ENCODE peak calls at places on chromosomes 1 and 21, in five cellular contexts. N is brain microvascular endothelial cell, J is fibroblast of lung, C is suprapubic skin, U is lung. Q is an unnamed sample.

GRCh38 chr1:193939585-193939984 is 753.2 kb upstream of the B3GALT2 start:
- DNase-seq in U (no peak), N (no peak), C (no peak), J (no peak), Q (no peak)

GRCh38 chr1:90768098-90768497 is 51.0 kb upstream of the BARHL2 start:
- DNase-seq in J (no peak), C (no peak), N (no peak), U (no peak), Q (no peak)

GRCh38 chr1:212186427-212187207 is 98.6 kb upstream of the PPP2R5A start:
- DNase-seq in U (no peak), J (no peak), N (no peak), C (no peak), Q (no peak)

GRCh38 chr1:10873189-10873588 is 76.7 kb upstream of the CASZ1 start:
- DNase-seq in J (no peak), U (no peak), N (no peak), C (no peak), Q (no peak)

GRCh38 chr21:36513430-36513829 is 33.5 kb upstream of the CLDN14 start:
- DNase-seq in U (no peak), C (no peak), J (no peak), N (no peak), Q (no peak)

GRCh38 chr1:198846506-198847010 is 207.7 kb downstream of the PTPRC start:
- DNase-seq in J (peak), C (no peak), N (no peak), U (no peak), Q (no peak)

GRCh38 chr1:218524986-218525385 is 179.8 kb downstream of the TGFB2 start:
- DNase-seq in N (no peak), C (no peak), J (no peak), U (no peak), Q (no peak)

GRCh38 chr21:44017601-44018000 is 5.5 kb downstream of the TRAPPC10 start:
- DNase-seq in N (no peak), U (no peak), C (no peak), J (no peak), Q (no peak)

GRCh38 chr1:86650065-86650464 is 54.3 kb upstream of the SH3GLB1 start:
- DNase-seq in U (no peak), N (no peak), C (no peak), J (no peak), Q (no peak)

GRCh38 chr1:46530791-46531409 is 20.5 kb downstream of the KNCN start:
- DNase-seq in N (no peak), J (no peak), C (peak), U (no peak), Q (no peak)

GRCh38 chr1:37448691-37449417 is 25.5 kb upstream of the ZC3H12A start:
- DNase-seq in C (no peak), U (no peak), J (no peak), N (no peak), Q (peak)

GRCh38 chr1:92536593-92537332 is 50.0 kb upstream of the GFI1 start:
- DNase-seq in J (peak), N (peak), C (no peak), U (no peak), Q (peak)

GRCh38 chr1:224745388-224745787 is 129.3 kb downstream of the CNIH3 start:
- DNase-seq in U (no peak), J (no peak), N (no peak), C (no peak), Q (no peak)

GRCh38 chr1:48649880-48650279 is 126.8 kb downstream of the BEND5 start:
- DNase-seq in N (no peak), J (no peak), U (no peak), C (no peak), Q (no peak)

GRCh38 chr1:205563927-205564441 is 59.5 kb downstream of the CDK18 start:
- DNase-seq in C (peak), N (no peak), J (no peak), U (peak), Q (no peak)

GRCh38 chr1:153520818-153521476 is 14.8 kb downstream of the S100A6 start:
- DNase-seq in N (no peak), J (no peak), U (no peak), C (no peak), Q (no peak)

GRCh38 chr1:165354739-165355138 is 1.8 kb downstream of the LMX1A start:
- DNase-seq in C (no peak), J (no peak), N (no peak), U (no peak), Q (no peak)

GRCh38 chr1:211601982-211602644 is 23.2 kb upstream of the SLC30A1 start:
- DNase-seq in J (no peak), N (no peak), C (no peak), U (no peak), Q (no peak)

GRCh38 chr1:94095112-94095637 is 25.8 kb downstream of the ABCA4 start:
- DNase-seq in U (no peak), J (peak), C (peak), N (peak), Q (peak)

GRCh38 chr1:193070942-193071341 is 11.5 kb downstream of the RO60 start:
- DNase-seq in N (peak), J (no peak), C (no peak), U (no peak), Q (no peak)

GRCh38 chr1:164466429-164466828 is 92.6 kb upstream of the PBX1 start:
- DNase-seq in N (peak), J (peak), C (no peak), U (no peak), Q (no peak)

GRCh38 chr1:244207935-244208244 is 156.8 kb downstream of the ZBTB18 start:
- DNase-seq in U (no peak), J (peak), C (no peak), N (no peak), Q (peak)

GRCh38 chr1:167225920-167226319 is 5.2 kb downstream of the POU2F1 start:
- DNase-seq in U (no peak), C (no peak), N (no peak), J (no peak), Q (no peak)

GRCh38 chr1:100799954-100800612 is 80.5 kb downstream of the VCAM1 start:
- DNase-seq in J (peak), C (no peak), U (no peak), N (peak), Q (peak)

GRCh38 chr21:15210235-15210678 is 145.5 kb upstream of the NRIP1 start:
- DNase-seq in U (peak), N (no peak), J (no peak), C (peak), Q (peak)

GRCh38 chr1:113046569-113046968 is 26.4 kb upstream of the LRIG2 start:
- DNase-seq in C (no peak), N (no peak), J (no peak), U (no peak), Q (no peak)

GRCh38 chr1:48200166-48200900 is 22.2 kb upstream of the SLC5A9 start:
- DNase-seq in U (no peak), N (peak), C (no peak), J (peak), Q (no peak)

GRCh38 chr1:186953876-186954275 is 125.1 kb downstream of the PLA2G4A start:
- DNase-seq in N (no peak), C (no peak), J (no peak), U (no peak), Q (no peak)

GRCh38 chr1:24849653-24850295 is 80.3 kb downstream of the RUNX3 start:
- DNase-seq in U (no peak), C (no peak), J (no peak), N (no peak), Q (peak)

GRCh38 chr1:67853704-67854103 is 20.4 kb upstream of the GNG12 start:
- DNase-seq in J (peak), N (peak), C (no peak), U (peak), Q (peak)

GRCh38 chr1:12113433-12114339 is 50.6 kb downstream of the TNFRSF8 start:
- DNase-seq in J (peak), N (peak), C (no peak), U (no peak), Q (peak)

GRCh38 chr1:48026275-48026674 is 29.1 kb upstream of the TRABD2B start:
- DNase-seq in N (no peak), C (no peak), U (no peak), J (peak), Q (peak)

GRCh38 chr21:44694776-44695175 is 2.2 kb upstream of the KRTAP10-12 start:
- DNase-seq in U (peak), N (no peak), J (no peak), C (no peak), Q (no peak)

GRCh38 chr1:203669739-203670138 is 43.1 kb downstream of the ATP2B4 start:
- DNase-seq in J (peak), C (no peak), N (peak), U (no peak), Q (no peak)

GRCh38 chr1:154607084-154607747 is 770 bp downstream of the ADAR start:
- DNase-seq in J (peak), C (no peak), N (peak), U (no peak), Q (peak)

GRCh38 chr1:47725732-47726495 is 271.3 kb downstream of the TRABD2B start:
- DNase-seq in C (peak), N (peak), J (peak), U (peak), Q (peak)

GRCh38 chr1:231778009-231778719 is 151.6 kb downstream of the DISC1 start:
- DNase-seq in C (peak), J (peak), U (peak), N (peak), Q (peak)

GRCh38 chr21:28762357-28762735 is 230.3 kb downstream of the LTN1 start:
- DNase-seq in J (no peak), U (no peak), N (no peak), C (no peak), Q (no peak)

DNA sequence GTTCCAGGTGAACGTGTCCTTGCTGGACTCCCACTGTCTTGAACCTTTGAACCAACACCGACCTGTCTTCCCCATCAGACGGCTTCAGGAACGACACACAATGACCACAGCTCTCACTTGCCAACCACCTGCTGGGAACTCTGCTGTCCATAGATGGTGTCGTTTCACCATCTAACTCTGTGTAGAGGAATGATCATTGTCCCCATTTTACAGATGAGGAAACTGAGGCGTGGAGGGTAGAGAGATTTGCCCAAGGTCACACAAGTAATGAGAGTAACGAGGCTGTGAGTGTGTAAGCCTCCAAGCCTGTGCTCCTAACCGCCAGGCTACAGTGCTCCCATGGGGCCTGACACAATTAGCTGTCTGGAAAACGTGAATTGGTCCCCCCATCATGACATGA is 9.9 kb upstream of the PLEKHG5 start:
- DNase-seq in U (no peak), N (no peak), C (no peak), J (no peak), Q (no peak)
- H3K4me3 ChIP-seq in U (no peak), N (no peak), C (no peak), J (no peak), Q (no peak)

DNA sequence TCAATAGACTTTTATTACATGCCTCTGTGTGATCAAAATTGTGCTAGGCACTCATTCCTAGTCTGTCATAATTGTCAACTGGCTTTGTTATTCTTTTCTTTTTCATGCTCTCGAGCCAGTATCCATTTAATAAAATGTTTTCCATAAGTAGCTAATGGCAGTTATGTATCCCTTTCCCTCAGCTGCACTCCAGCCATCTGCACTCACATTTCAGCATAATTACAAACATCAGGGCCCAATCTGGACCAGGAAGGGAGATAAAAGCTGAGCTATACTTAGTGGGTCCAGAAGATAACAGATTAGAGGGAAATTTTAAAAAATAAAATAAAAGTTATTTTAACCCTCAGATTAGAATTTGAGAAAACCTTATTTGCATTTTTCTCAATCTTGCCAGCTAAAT is 15.8 kb downstream of the RGS5 start:
- DNase-seq in N (no peak), C (no peak), U (no peak), J (no peak), Q (no peak)
- TF ChIP-seq CTCF in N (no peak), C (no peak), U (no peak), J (no peak), Q (no peak)

GRCh38 chr1:172658871-172659453 is at the start of gene FASLG:
- DNase-seq in N (no peak), J (no peak), U (no peak), C (no peak), Q (no peak)
- H3K4me3 ChIP-seq in N (no peak), J (no peak), U (peak), C (no peak), Q (no peak)

GRCh38 chr1:55860816-55861519 is 645.8 kb upstream of the USP24 start:
- DNase-seq in J (no peak), N (no peak), U (no peak), C (no peak), Q (no peak)
- TF ChIP-seq CTCF in J (no peak), N (no peak), U (no peak), C (no peak), Q (no peak)

GRCh38 chr1:53949023-53949611 is 3.0 kb downstream of the LRRC42 start:
- DNase-seq in N (no peak), U (no peak), J (peak), C (no peak), Q (peak)

GRCh38 chr1:53948291-53948690 is 2.1 kb downstream of the LRRC42 start:
- DNase-seq in C (no peak), J (no peak), U (no peak), N (no peak), Q (no peak)

GRCh38 chr1:53946252-53947171 is at the start of gene LRRC42:
- DNase-seq in C (no peak), J (no peak), U (no peak), N (no peak), Q (no peak)

GRCh38 chr1:53945433-53946251 is at the start of gene IFT25:
- DNase-seq in J (peak), C (peak), U (peak), N (peak), Q (peak)

GRCh38 chr1:53947172-53947835 is 1.2 kb downstream of the LRRC42 start:
- DNase-seq in C (no peak), N (no peak), J (no peak), U (no peak), Q (no peak)
- H3K4me3 ChIP-seq in C (peak), N (peak), J (peak), U (peak), Q (peak)

DNA sequence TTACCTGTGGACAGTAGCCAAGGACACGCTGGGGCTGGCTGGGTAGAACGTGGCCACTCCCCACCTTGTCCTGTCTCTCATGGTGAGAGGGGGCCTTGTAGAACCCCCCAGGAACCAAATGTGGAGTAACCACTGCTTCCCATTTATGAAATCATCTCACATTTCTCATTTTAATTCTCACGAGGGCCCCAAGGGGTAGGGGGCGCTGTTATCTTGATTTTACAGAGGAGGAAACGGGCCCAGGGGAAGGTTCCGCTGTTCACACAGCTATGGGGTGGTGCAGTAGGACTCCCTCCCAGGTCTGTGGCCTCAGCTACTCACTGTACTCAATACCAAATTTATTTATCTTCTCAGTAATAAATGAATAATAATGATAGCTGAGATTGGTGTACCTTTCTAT is 5.5 kb downstream of the SMPDL3B start:
- DNase-seq in C (no peak), U (no peak), N (peak), J (peak), Q (peak)
- TF ChIP-seq CTCF in C (no peak), U (peak), N (peak), J (peak), Q (peak)

DNA sequence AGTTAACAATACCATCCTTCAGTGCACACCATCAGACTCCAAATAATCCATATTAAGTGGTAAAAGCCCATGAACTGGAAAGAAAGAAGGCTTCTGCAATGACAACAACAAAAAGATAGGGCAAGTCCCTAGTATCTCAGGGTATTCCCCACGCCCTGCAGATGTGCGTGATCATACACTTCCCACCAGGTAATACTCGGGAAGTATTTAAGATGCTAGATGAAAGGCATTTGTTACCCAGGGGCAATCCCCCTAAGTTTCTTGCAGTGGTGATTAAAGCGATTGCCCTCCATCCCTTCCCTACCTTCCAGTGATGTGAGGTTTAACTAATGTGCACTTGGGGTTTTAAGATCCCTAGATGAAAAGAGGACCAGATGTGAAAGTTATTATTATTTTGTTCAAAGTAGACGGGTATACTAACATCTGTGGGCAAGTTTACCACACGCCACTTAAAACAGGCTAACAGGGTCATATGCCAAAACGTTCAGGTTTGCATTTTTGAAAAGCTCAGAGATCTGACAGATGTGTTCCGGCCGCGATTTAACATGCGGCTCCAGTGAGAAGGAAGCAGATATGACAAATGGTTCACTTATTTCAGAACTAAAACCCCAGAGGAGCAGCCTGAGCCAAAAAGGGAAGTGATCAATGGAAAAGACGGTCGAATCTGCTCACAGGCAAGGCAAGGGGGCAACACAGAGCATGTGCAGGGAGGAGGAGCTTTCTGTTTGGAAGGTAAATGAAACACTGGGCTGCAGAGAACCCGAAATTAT is 17.4 kb downstream of the TIAM1 start:
- DNase-seq in N (no peak), J (peak), U (no peak), C (no peak), Q (no peak)
- H3K4me3 ChIP-seq in N (no peak), J (no peak), U (no peak), C (no peak), Q (no peak)

DNA sequence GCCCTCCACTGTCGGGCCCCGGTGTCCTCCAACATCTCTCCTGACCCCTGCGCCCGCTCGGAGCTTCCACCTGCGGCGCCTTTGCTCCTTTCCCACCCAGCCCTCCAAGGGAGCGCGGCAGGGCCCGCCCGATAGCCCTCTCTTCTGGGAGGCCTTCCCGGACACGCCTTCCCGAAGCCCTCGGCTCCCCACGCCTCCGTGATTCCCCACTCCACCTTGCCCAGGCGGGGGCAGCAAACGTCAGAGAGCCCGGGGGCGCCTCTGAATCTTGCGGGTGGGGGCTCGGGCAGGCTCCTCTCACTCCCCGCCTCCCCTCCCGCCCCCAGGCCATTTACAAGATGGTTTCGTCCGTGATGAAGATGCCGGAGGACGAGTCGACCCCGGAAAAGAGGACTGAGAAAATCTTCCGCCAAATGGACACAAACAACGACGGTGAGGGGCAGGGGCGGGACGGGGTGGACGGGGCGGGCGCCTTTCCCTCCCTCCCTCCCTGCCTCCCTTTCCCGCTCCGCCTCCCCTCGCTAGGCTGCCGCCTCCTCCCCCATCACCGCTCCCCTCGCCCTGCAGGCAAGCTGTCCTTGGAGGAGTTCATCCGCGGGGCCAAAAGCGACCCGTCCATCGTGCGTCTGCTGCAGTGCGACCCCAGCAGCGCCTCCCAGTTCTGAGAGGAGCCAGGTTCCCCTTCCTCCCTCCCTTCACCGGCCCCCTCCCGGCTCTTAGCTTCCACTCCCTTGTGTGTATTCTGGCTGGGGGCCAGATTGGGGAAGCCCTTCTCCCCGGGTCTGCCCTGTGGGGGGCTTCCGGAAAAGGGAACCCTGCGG is 7.1 kb downstream of the HPCA start:
- DNase-seq in U (no peak), N (no peak), J (peak), C (no peak), Q (peak)
- TF ChIP-seq CTCF in U (no peak), N (peak), J (no peak), C (no peak), Q (no peak)

GRCh38 chr1:32351859-32352745 is 10.2 kb downstream of the FAM229A start:
- DNase-seq in J (peak), N (no peak), C (peak), U (peak), Q (peak)

GRCh38 chr1:32356478-32356877 is 5.8 kb downstream of the FAM229A start:
- DNase-seq in C (no peak), J (no peak), U (no peak), N (no peak), Q (no peak)

GRCh38 chr1:32352831-32353383 is 9.4 kb downstream of the FAM229A start:
- DNase-seq in J (no peak), N (no peak), C (no peak), U (no peak), Q (no peak)

GRCh38 chr1:32353431-32353830 is 8.9 kb downstream of the FAM229A start:
- DNase-seq in J (no peak), N (no peak), U (no peak), C (no peak), Q (no peak)

GRCh38 chr1:32353886-32354570 is 8.3 kb downstream of the FAM229A start:
- DNase-seq in U (no peak), J (peak), N (peak), C (no peak), Q (peak)
- H3K4me3 ChIP-seq in U (no peak), J (no peak), N (no peak), C (no peak), Q (no peak)

GRCh38 chr1:62111084-62111483 is 83.6 kb upstream of the L1TD1 start:
- DNase-seq in U (no peak), C (no peak), N (no peak), J (no peak), Q (no peak)
- TF ChIP-seq CTCF in U (no peak), C (no peak), N (no peak), J (no peak), Q (no peak)

Q was measured in fibroblast of villous mesenchyme.